ENCODE peak calls at places on chromosomes 4 and X, in ten cellular contexts. One of them, this sample, is unnamed.
A peak's percentile ranks its signal among the peaks of the same experiment; 100 is the strongest.

GRCh38 chr4:22190855-22191254 is 242.3 kb upstream of the KCNIP4 start:
- DNase-seq in cardiac muscle cell: peak; percentile 84
- DNase-seq in CD8-positive, alpha-beta T cell: no peak
- DNase-seq in brain microvascular endothelial cell: peak; percentile 90
- DNase-seq in adrenal gland: no peak
- DNase-seq in upper lobe of right lung: no peak
- DNase-seq in astrocyte: peak; percentile 92
- DNase-seq in thyroid gland: no peak
- DNase-seq in H9: no peak
- DNase-seq in mammary epithelial cell: peak; percentile 90
- DNase-seq in this sample: peak; percentile 80

GRCh38 chr4:41796545-41797210 is 48.2 kb upstream of the PHOX2B start:
- DNase-seq in CD8-positive, alpha-beta T cell: no peak
- DNase-seq in brain microvascular endothelial cell: no peak
- DNase-seq in upper lobe of right lung: no peak
- DNase-seq in mammary epithelial cell: no peak
- DNase-seq in thyroid gland: no peak
- DNase-seq in adrenal gland: no peak
- DNase-seq in astrocyte: no peak
- DNase-seq in H9: peak; percentile 79
- DNase-seq in cardiac muscle cell: no peak
- DNase-seq in this sample: no peak

GRCh38 chr4:13445841-13446790 is 38.0 kb downstream of the RAB28 start:
- DNase-seq in CD8-positive, alpha-beta T cell: no peak
- DNase-seq in adrenal gland: no peak
- DNase-seq in H9: peak; percentile 73
- DNase-seq in upper lobe of right lung: no peak
- DNase-seq in astrocyte: no peak
- DNase-seq in brain microvascular endothelial cell: no peak
- DNase-seq in thyroid gland: no peak
- DNase-seq in cardiac muscle cell: no peak
- DNase-seq in mammary epithelial cell: no peak
- DNase-seq in this sample: no peak

GRCh38 chr4:26150948-26151347 is 169.9 kb upstream of the RBPJ start:
- DNase-seq in cardiac muscle cell: peak; percentile 25
- DNase-seq in adrenal gland: peak; percentile 7
- DNase-seq in astrocyte: peak; percentile 50
- DNase-seq in thyroid gland: no peak
- DNase-seq in brain microvascular endothelial cell: no peak
- DNase-seq in CD8-positive, alpha-beta T cell: no peak
- DNase-seq in upper lobe of right lung: no peak
- DNase-seq in mammary epithelial cell: peak; percentile 5
- DNase-seq in H9: no peak
- DNase-seq in this sample: peak; percentile 30

GRCh38 chr4:26212528-26212927 is 108.3 kb upstream of the RBPJ start:
- DNase-seq in CD8-positive, alpha-beta T cell: no peak
- DNase-seq in upper lobe of right lung: no peak
- DNase-seq in brain microvascular endothelial cell: no peak
- DNase-seq in adrenal gland: no peak
- DNase-seq in H9: no peak
- DNase-seq in astrocyte: no peak
- DNase-seq in thyroid gland: no peak
- DNase-seq in mammary epithelial cell: no peak
- DNase-seq in cardiac muscle cell: no peak
- DNase-seq in this sample: no peak

GRCh38 chr4:74539043-74539790 is 94.3 kb downstream of the AREG start:
- DNase-seq in cardiac muscle cell: peak; percentile 69
- DNase-seq in CD8-positive, alpha-beta T cell: no peak
- DNase-seq in mammary epithelial cell: peak; percentile 55
- DNase-seq in H9: no peak
- DNase-seq in astrocyte: peak; percentile 33
- DNase-seq in upper lobe of right lung: no peak
- DNase-seq in thyroid gland: no peak
- DNase-seq in brain microvascular endothelial cell: no peak
- DNase-seq in adrenal gland: no peak
- DNase-seq in this sample: no peak

GRCh38 chr4:153448003-153448731 is 18.0 kb upstream of the TMEM131L start:
- DNase-seq in cardiac muscle cell: peak; percentile 45
- DNase-seq in brain microvascular endothelial cell: no peak
- DNase-seq in mammary epithelial cell: no peak
- DNase-seq in adrenal gland: no peak
- DNase-seq in upper lobe of right lung: no peak
- DNase-seq in CD8-positive, alpha-beta T cell: no peak
- DNase-seq in thyroid gland: no peak
- DNase-seq in astrocyte: no peak
- DNase-seq in H9: no peak
- DNase-seq in this sample: no peak

GRCh38 chrX:16212436-16212835 is 45.2 kb downstream of the MAGEB17 start:
- DNase-seq in mammary epithelial cell: no peak
- DNase-seq in H9: peak; percentile 41
- DNase-seq in thyroid gland: no peak
- DNase-seq in astrocyte: no peak
- DNase-seq in CD8-positive, alpha-beta T cell: no peak
- DNase-seq in adrenal gland: peak; percentile 21
- DNase-seq in brain microvascular endothelial cell: peak; percentile 32
- DNase-seq in cardiac muscle cell: peak; percentile 36
- DNase-seq in upper lobe of right lung: no peak
- DNase-seq in this sample: no peak

GRCh38 chr4:126888968-126889367 is 743.8 kb upstream of the INTU start:
- DNase-seq in upper lobe of right lung: no peak
- DNase-seq in mammary epithelial cell: peak; percentile 26
- DNase-seq in adrenal gland: no peak
- DNase-seq in CD8-positive, alpha-beta T cell: no peak
- DNase-seq in astrocyte: peak; percentile 63
- DNase-seq in thyroid gland: no peak
- DNase-seq in brain microvascular endothelial cell: no peak
- DNase-seq in cardiac muscle cell: no peak
- DNase-seq in H9: no peak
- DNase-seq in this sample: peak; percentile 23

GRCh38 chrX:130887392-130887791 is 15.6 kb downstream of the ENOX2 start:
- DNase-seq in cardiac muscle cell: no peak
- DNase-seq in brain microvascular endothelial cell: no peak
- DNase-seq in CD8-positive, alpha-beta T cell: no peak
- DNase-seq in H9: no peak
- DNase-seq in mammary epithelial cell: no peak
- DNase-seq in thyroid gland: no peak
- DNase-seq in astrocyte: no peak
- DNase-seq in adrenal gland: no peak
- DNase-seq in upper lobe of right lung: no peak
- DNase-seq in this sample: no peak

GRCh38 chr4:13705521-13706035 is 78.1 kb upstream of the BOD1L1 start:
- DNase-seq in H9: peak; percentile 28
- DNase-seq in CD8-positive, alpha-beta T cell: no peak
- DNase-seq in thyroid gland: peak; percentile 9
- DNase-seq in upper lobe of right lung: peak; percentile 79
- DNase-seq in cardiac muscle cell: no peak
- DNase-seq in adrenal gland: no peak
- DNase-seq in mammary epithelial cell: peak; percentile 81
- DNase-seq in brain microvascular endothelial cell: no peak
- DNase-seq in astrocyte: no peak
- DNase-seq in this sample: peak; percentile 62

GRCh38 chr4:73615613-73616012 is 4.6 kb downstream of the RASSF6 start:
- DNase-seq in CD8-positive, alpha-beta T cell: no peak
- DNase-seq in adrenal gland: no peak
- DNase-seq in H9: peak; percentile 83
- DNase-seq in cardiac muscle cell: no peak
- DNase-seq in thyroid gland: no peak
- DNase-seq in upper lobe of right lung: no peak
- DNase-seq in brain microvascular endothelial cell: no peak
- DNase-seq in mammary epithelial cell: peak; percentile 73
- DNase-seq in astrocyte: no peak
- DNase-seq in this sample: no peak

GRCh38 chr4:110155632-110156031 is 42.8 kb downstream of the ELOVL6 start:
- DNase-seq in brain microvascular endothelial cell: no peak
- DNase-seq in CD8-positive, alpha-beta T cell: no peak
- DNase-seq in astrocyte: no peak
- DNase-seq in thyroid gland: no peak
- DNase-seq in adrenal gland: peak; percentile 20
- DNase-seq in cardiac muscle cell: no peak
- DNase-seq in upper lobe of right lung: no peak
- DNase-seq in mammary epithelial cell: no peak
- DNase-seq in H9: no peak
- DNase-seq in this sample: no peak

GRCh38 chr4:126939401-126939800 is 693.4 kb upstream of the INTU start:
- DNase-seq in mammary epithelial cell: peak; percentile 69
- DNase-seq in CD8-positive, alpha-beta T cell: no peak
- DNase-seq in thyroid gland: no peak
- DNase-seq in brain microvascular endothelial cell: peak; percentile 50
- DNase-seq in upper lobe of right lung: no peak
- DNase-seq in astrocyte: peak; percentile 89
- DNase-seq in adrenal gland: no peak
- DNase-seq in cardiac muscle cell: peak; percentile 43
- DNase-seq in H9: no peak
- DNase-seq in this sample: no peak

GRCh38 chr4:88788424-88788823 is 90.8 kb upstream of the NAP1L5 start:
- DNase-seq in H9: no peak
- DNase-seq in adrenal gland: no peak
- DNase-seq in CD8-positive, alpha-beta T cell: no peak
- DNase-seq in thyroid gland: no peak
- DNase-seq in astrocyte: no peak
- DNase-seq in upper lobe of right lung: no peak
- DNase-seq in mammary epithelial cell: no peak
- DNase-seq in cardiac muscle cell: no peak
- DNase-seq in brain microvascular endothelial cell: no peak
- DNase-seq in this sample: no peak

GRCh38 chrX:131827935-131828334 is 195.2 kb upstream of the STK26 start:
- DNase-seq in astrocyte: no peak
- DNase-seq in cardiac muscle cell: peak; percentile 25
- DNase-seq in H9: peak; percentile 53
- DNase-seq in mammary epithelial cell: no peak
- DNase-seq in upper lobe of right lung: no peak
- DNase-seq in adrenal gland: peak; percentile 4
- DNase-seq in brain microvascular endothelial cell: peak; percentile 23
- DNase-seq in thyroid gland: no peak
- DNase-seq in CD8-positive, alpha-beta T cell: no peak
- DNase-seq in this sample: no peak

DNA sequence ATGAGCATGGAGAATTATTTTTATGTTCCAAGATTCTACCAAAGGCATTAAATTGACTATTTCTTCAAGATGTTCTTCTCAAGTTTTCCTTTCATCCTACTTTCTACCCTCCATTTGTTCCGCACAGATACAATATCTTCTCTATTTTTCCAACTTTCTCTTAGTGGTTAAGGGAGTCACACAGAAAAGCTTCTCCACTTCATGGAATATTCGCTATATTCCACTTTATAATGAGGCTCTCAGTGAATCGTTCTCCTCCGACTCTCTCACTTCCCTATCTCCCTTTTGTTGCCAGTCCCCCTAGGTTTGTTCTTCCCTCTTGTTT is 1.3 kb downstream of the SH3D19 start:
- DNase-seq in cardiac muscle cell: no peak
- DNase-seq in astrocyte: no peak
- DNase-seq in brain microvascular endothelial cell: no peak
- DNase-seq in upper lobe of right lung: no peak
- DNase-seq in CD8-positive, alpha-beta T cell: no peak
- DNase-seq in thyroid gland: no peak
- DNase-seq in adrenal gland: no peak
- DNase-seq in mammary epithelial cell: no peak
- DNase-seq in H9: no peak
- DNase-seq in this sample: no peak
- H3K27ac ChIP-seq in cardiac muscle cell: peak overlapping the region; percentile 71
- H3K27ac ChIP-seq in astrocyte: no peak overlapping the region
- H3K27ac ChIP-seq in brain microvascular endothelial cell: no peak overlapping the region
- H3K27ac ChIP-seq in upper lobe of right lung: peak overlapping the region; percentile 86
- H3K27ac ChIP-seq in CD8-positive, alpha-beta T cell: no peak overlapping the region
- H3K27ac ChIP-seq in thyroid gland: peak overlapping the region; percentile 88
- H3K27ac ChIP-seq in adrenal gland: no peak overlapping the region
- H3K27ac ChIP-seq in mammary epithelial cell: peak overlapping the region; percentile 87
- H3K27ac ChIP-seq in H9: peak overlapping the region; percentile 45
- H3K27ac ChIP-seq in this sample: peak overlapping the region; percentile 93

DNA sequence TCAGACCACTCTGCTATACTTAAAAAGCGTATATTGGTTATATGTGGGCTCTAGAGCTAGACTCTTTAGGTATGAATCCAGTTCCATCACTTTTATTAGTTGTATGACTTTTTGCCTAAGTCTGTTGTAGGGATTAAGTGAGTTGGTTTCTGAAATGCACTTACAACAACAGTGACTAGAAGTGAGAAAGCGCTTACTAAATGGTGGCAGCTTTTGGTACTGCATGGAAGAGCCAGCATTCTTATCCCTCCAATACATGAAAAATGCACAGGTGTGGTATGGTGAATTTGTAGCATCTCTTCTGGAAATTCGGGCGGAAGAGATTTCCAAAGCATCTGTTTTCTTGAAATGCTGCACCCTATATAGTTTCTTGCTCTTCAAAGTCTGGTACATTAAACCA is 117.1 kb downstream of the SPANXA1 start:
- DNase-seq in adrenal gland: no peak
- DNase-seq in mammary epithelial cell: no peak
- DNase-seq in CD8-positive, alpha-beta T cell: no peak
- DNase-seq in astrocyte: no peak
- DNase-seq in cardiac muscle cell: no peak
- DNase-seq in thyroid gland: no peak
- DNase-seq in brain microvascular endothelial cell: no peak
- DNase-seq in H9: no peak
- DNase-seq in upper lobe of right lung: no peak
- DNase-seq in this sample: no peak
- TF ChIP-seq CTCF in adrenal gland: peak; percentile 12
- TF ChIP-seq CTCF in mammary epithelial cell: peak; percentile 21
- TF ChIP-seq CTCF in CD8-positive, alpha-beta T cell: no peak
- TF ChIP-seq CTCF in astrocyte: no peak
- TF ChIP-seq CTCF in cardiac muscle cell: peak; percentile 12
- TF ChIP-seq CTCF in thyroid gland: no peak
- TF ChIP-seq CTCF in brain microvascular endothelial cell: peak; percentile 22
- TF ChIP-seq CTCF in H9: peak; percentile 45
- TF ChIP-seq CTCF in upper lobe of right lung: no peak
- TF ChIP-seq CTCF in this sample: no peak

GRCh38 chr4:6152879-6153705 is 47.3 kb downstream of the JAKMIP1 start:
- DNase-seq in H9: no peak
- DNase-seq in brain microvascular endothelial cell: no peak
- DNase-seq in cardiac muscle cell: no peak
- DNase-seq in astrocyte: no peak
- DNase-seq in adrenal gland: no peak
- DNase-seq in mammary epithelial cell: no peak
- DNase-seq in upper lobe of right lung: no peak
- DNase-seq in CD8-positive, alpha-beta T cell: no peak
- DNase-seq in thyroid gland: no peak
- DNase-seq in this sample: no peak
- H3K27ac ChIP-seq in H9: no peak overlapping the region
- H3K27ac ChIP-seq in brain microvascular endothelial cell: no peak overlapping the region
- H3K27ac ChIP-seq in cardiac muscle cell: no peak overlapping the region
- H3K27ac ChIP-seq in astrocyte: no peak overlapping the region
- H3K27ac ChIP-seq in adrenal gland: no peak overlapping the region
- H3K27ac ChIP-seq in mammary epithelial cell: no peak overlapping the region
- H3K27ac ChIP-seq in upper lobe of right lung: no peak overlapping the region
- H3K27ac ChIP-seq in CD8-positive, alpha-beta T cell: no peak overlapping the region
- H3K27ac ChIP-seq in thyroid gland: no peak overlapping the region
- H3K27ac ChIP-seq in this sample: no peak overlapping the region

DNA sequence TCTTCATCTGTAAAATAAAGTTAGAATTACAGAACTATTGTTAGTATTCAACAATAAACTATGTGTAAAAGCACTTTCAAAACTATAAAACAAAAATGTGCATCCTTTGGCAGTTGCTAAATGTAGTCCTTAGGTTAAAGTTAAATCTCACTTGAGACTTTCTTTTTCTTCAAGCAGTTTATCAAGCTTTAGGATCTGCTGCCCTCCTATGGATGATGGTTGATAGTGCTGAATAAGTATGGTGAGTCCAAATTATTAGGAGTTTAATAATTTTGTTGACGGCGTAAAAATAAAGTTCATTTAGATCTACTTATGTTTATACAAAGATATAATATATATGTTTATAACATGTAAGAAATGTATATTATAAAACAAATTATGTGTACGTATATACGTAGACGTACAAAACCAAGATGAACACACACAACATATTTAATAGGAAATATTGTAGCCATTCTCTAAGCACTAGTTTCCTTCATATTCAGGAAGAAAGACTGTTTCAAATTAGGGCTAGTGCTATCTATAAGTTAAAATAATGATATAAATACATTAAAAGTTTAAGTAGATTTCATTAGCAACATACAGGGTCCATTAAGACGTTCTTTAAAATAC is 22.3 kb downstream of the UGT2A2 start:
- DNase-seq in thyroid gland: no peak
- DNase-seq in H9: no peak
- DNase-seq in adrenal gland: peak; percentile 27
- DNase-seq in upper lobe of right lung: no peak
- DNase-seq in astrocyte: peak; percentile 38
- DNase-seq in brain microvascular endothelial cell: peak; percentile 45
- DNase-seq in CD8-positive, alpha-beta T cell: no peak
- DNase-seq in mammary epithelial cell: peak; percentile 27
- DNase-seq in cardiac muscle cell: peak; percentile 53
- DNase-seq in this sample: peak; percentile 38
- TF ChIP-seq CTCF in thyroid gland: peak; percentile 25
- TF ChIP-seq CTCF in H9: peak; percentile 86
- TF ChIP-seq CTCF in adrenal gland: peak; percentile 28
- TF ChIP-seq CTCF in upper lobe of right lung: peak; percentile 49
- TF ChIP-seq CTCF in astrocyte: peak; percentile 63
- TF ChIP-seq CTCF in brain microvascular endothelial cell: peak; percentile 50
- TF ChIP-seq CTCF in CD8-positive, alpha-beta T cell: no peak
- TF ChIP-seq CTCF in mammary epithelial cell: peak; percentile 73
- TF ChIP-seq CTCF in cardiac muscle cell: peak; percentile 45
- TF ChIP-seq CTCF in this sample: peak; percentile 65